ENCODE peak calls at places on chromosomes 7 and 10, in nine cellular contexts. I, G, Y, K, E, J, L, M and A are unnamed samples.
A peak's percentile ranks its signal among the peaks of the same experiment; 100 is the strongest.

GRCh38 chr10:120818301-120818700 is 32.9 kb upstream of the WDR11 start:
- ATAC-seq in J (no peak), K (no peak), Y (no peak), M (no peak), G (no peak), I (no peak), E (no peak), L (no peak), A (no peak)

GRCh38 chr7:47513741-47514241 is 68.1 kb downstream of the TNS3 start:
- ATAC-seq in E (peak; percentile 72), Y (peak; percentile 12), I (no peak), L (no peak), J (no peak), K (peak; percentile 55), M (no peak), G (peak; percentile 72), A (no peak)

GRCh38 chr7:552711-553636 is 33.3 kb upstream of the PDGFA start:
- ATAC-seq in Y (peak; percentile 21), L (no peak), J (no peak), G (no peak), K (no peak), M (no peak), I (no peak), E (no peak), A (no peak)

GRCh38 chr10:4661572-4662255 is 164.3 kb upstream of the AKR1E2 start:
- ATAC-seq in I (no peak), L (no peak), G (peak; percentile 87), M (no peak), Y (no peak), J (no peak), E (peak; percentile 85), K (peak; percentile 90), A (no peak)

GRCh38 chr7:138979226-138979979 is 1.8 kb downstream of the KIAA1549 start:
- ATAC-seq in E (no peak), I (peak; percentile 36), G (no peak), K (no peak), M (no peak), Y (peak; percentile 41), L (peak; percentile 67), J (peak; percentile 34), A (no peak)

GRCh38 chr10:48820699-48821098 is 118.9 kb downstream of the LRRC18 start:
- ATAC-seq in M (no peak), Y (peak; percentile 18), J (no peak), L (no peak), K (no peak), I (no peak), G (no peak), E (no peak), A (no peak)

GRCh38 chr7:101626069-101626671 is 2.9 kb downstream of the MYL10 start:
- ATAC-seq in M (no peak), K (no peak), I (no peak), E (no peak), L (no peak), Y (no peak), J (no peak), G (no peak), A (no peak)

GRCh38 chr7:152392254-152392653 is 43.5 kb downstream of the KMT2C start:
- ATAC-seq in J (no peak), L (no peak), Y (no peak), K (no peak), I (no peak), M (no peak), G (no peak), E (no peak), A (no peak)

GRCh38 chr10:109115179-109115578 is 808.1 kb downstream of the XPNPEP1 start:
- ATAC-seq in L (no peak), G (no peak), J (no peak), Y (no peak), M (no peak), K (no peak), E (no peak), I (no peak), A (no peak)

GRCh38 chr10:73798927-73799563 is 12.4 kb downstream of the NDST2 start:
- ATAC-seq in E (no peak), Y (peak; percentile 34), L (peak; percentile 14), G (peak; percentile 18), K (no peak), M (no peak), I (peak; percentile 35), J (no peak), A (no peak)

GRCh38 chr7:104933433-104934074 is 80.5 kb upstream of the KMT2E start:
- ATAC-seq in L (no peak), G (no peak), K (no peak), M (no peak), I (no peak), J (no peak), Y (no peak), E (no peak), A (no peak)